ENCODE peak calls at places on chromosomes 1 and 21, in nine cellular contexts. Q, R, W, Z, D, S, V, F and A are unnamed samples.

GRCh38 chr1:115669002-115669673 is 27.4 kb downstream of the VANGL1 start:
- DNase-seq in D (no peak), V (no peak), F (no peak), Z (no peak), R (peak; percentile 91), W (peak; percentile 96), S (no peak), Q (no peak), A (no peak)

GRCh38 chr1:48645883-48646282 is 130.8 kb downstream of the BEND5 start:
- DNase-seq in R (no peak), W (no peak), F (no peak), Z (no peak), Q (no peak), V (no peak), D (no peak), S (no peak), A (no peak)

GRCh38 chr1:23484253-23485001 is 448 bp upstream of the ASAP3 start:
- DNase-seq in Z (peak; percentile 96), W (peak; percentile 82), D (peak; percentile 67), F (peak; percentile 88), Q (peak; percentile 75), S (peak; percentile 75), R (peak; percentile 92), V (peak; percentile 98), A (peak; percentile 96)

GRCh38 chr1:4062041-4062440 is 162.0 kb upstream of the C1orf174 start:
- DNase-seq in R (no peak), W (no peak), F (no peak), Z (no peak), Q (no peak), D (no peak), S (no peak), V (no peak), A (no peak)

GRCh38 chr1:30569384-30569783 is 154.0 kb downstream of the MATN1 start:
- DNase-seq in R (no peak), S (peak; percentile 15), D (no peak), W (no peak), V (no peak), Q (no peak), Z (no peak), F (no peak), A (no peak)

GRCh38 chr1:41314781-41315481 is 46.3 kb upstream of the FOXO6 start:
- DNase-seq in R (peak; percentile 79), D (no peak), W (no peak), S (no peak), F (no peak), V (no peak), Q (no peak), Z (no peak), A (no peak)

GRCh38 chr1:157969693-157970485 is 23.6 kb upstream of the KIRREL1 start:
- DNase-seq in D (no peak), W (peak; percentile 95), Q (no peak), R (peak; percentile 85), F (no peak), V (no peak), Z (peak; percentile 20), S (no peak), A (no peak)

GRCh38 chr1:56803561-56804156 is 15.5 kb downstream of the FYB2 start:
- DNase-seq in W (peak; percentile 67), F (peak; percentile 9), Q (no peak), Z (no peak), D (no peak), V (no peak), R (peak; percentile 37), S (no peak), A (no peak)

GRCh38 chr1:203995228-203995627 is 77.7 kb upstream of the SOX13 start:
- DNase-seq in S (no peak), W (no peak), Q (no peak), R (no peak), V (no peak), D (no peak), F (no peak), Z (no peak), A (no peak)

GRCh38 chr21:22981819-22982218 is 1983.6 kb downstream of the NCAM2 start:
- DNase-seq in W (no peak), V (no peak), D (no peak), Q (no peak), F (no peak), R (no peak), S (no peak), Z (no peak), A (no peak)

GRCh38 chr1:27885114-27885528 is 12.8 kb downstream of the THEMIS2 start:
- DNase-seq in Z (no peak), S (no peak), R (no peak), V (peak; percentile 70), F (no peak), W (no peak), Q (no peak), D (no peak), A (peak; percentile 30)

GRCh38 chr1:74611887-74612286 is 61.7 kb downstream of the ERICH3 start:
- DNase-seq in F (no peak), V (no peak), R (no peak), S (no peak), W (no peak), Q (no peak), D (no peak), Z (no peak), A (no peak)

GRCh38 chr1:36151845-36152203 is 2.5 kb upstream of the TRAPPC3 start:
- DNase-seq in V (peak; percentile 84), F (peak; percentile 62), R (no peak), D (no peak), Q (no peak), W (no peak), Z (no peak), S (no peak), A (no peak)

GRCh38 chr21:45309069-45309521 is 21.4 kb upstream of the POFUT2 start:
- DNase-seq in V (no peak), F (peak; percentile 59), D (no peak), R (peak; percentile 67), W (peak; percentile 65), S (no peak), Z (peak; percentile 75), Q (no peak), A (peak; percentile 77)

GRCh38 chr21:36408568-36408967 is 23.4 kb downstream of the CHAF1B start:
- DNase-seq in D (no peak), W (no peak), F (no peak), R (no peak), Z (no peak), S (no peak), V (no peak), Q (no peak), A (no peak)

GRCh38 chr1:162772571-162773154 is 17.8 kb upstream of the HSD17B7 start:
- DNase-seq in R (peak; percentile 18), Q (no peak), W (peak; percentile 11), Z (no peak), D (no peak), S (no peak), F (no peak), V (no peak), A (no peak)

GRCh38 chr1:38997901-38998190 is 6.8 kb downstream of the AKIRIN1 start:
- DNase-seq in D (no peak), R (peak; percentile 70), W (no peak), Z (no peak), Q (peak; percentile 22), V (no peak), S (no peak), F (no peak), A (no peak)

GRCh38 chr1:43137445-43138052 is 34.5 kb downstream of the EBNA1BP2 start:
- DNase-seq in R (no peak), Q (peak; percentile 47), V (no peak), F (no peak), D (no peak), Z (no peak), W (no peak), S (no peak), A (no peak)

GRCh38 chr1:234608720-234609527 is 1.1 kb downstream of the IRF2BP2 start:
- DNase-seq in R (peak; percentile 67), W (peak; percentile 44), Q (peak; percentile 54), V (peak; percentile 89), Z (peak; percentile 65), D (no peak), S (no peak), F (peak; percentile 83), A (peak; percentile 40)

GRCh38 chr1:25959626-25960025 is 38.2 kb downstream of the PAFAH2 start:
- DNase-seq in R (no peak), D (no peak), Q (no peak), W (no peak), Z (no peak), V (no peak), F (no peak), S (no peak), A (no peak)

GRCh38 chr1:232033285-232033684 is 406.7 kb downstream of the DISC1 start:
- DNase-seq in D (no peak), W (no peak), V (no peak), S (no peak), Z (no peak), R (no peak), F (no peak), Q (no peak), A (no peak)

GRCh38 chr1:205988585-205988995 is 14.6 kb downstream of the RAB7B start:
- DNase-seq in Z (peak; percentile 20), S (no peak), R (no peak), F (no peak), W (no peak), V (no peak), Q (no peak), D (no peak), A (no peak)

GRCh38 chr1:94852758-94853157 is 32.6 kb downstream of the SLC44A3 start:
- DNase-seq in R (no peak), W (no peak), D (no peak), S (no peak), V (no peak), Q (no peak), F (no peak), Z (no peak), A (no peak)

GRCh38 chr1:232590742-232591082 is 39.2 kb downstream of the SIPA1L2 start:
- DNase-seq in Z (no peak), S (no peak), D (no peak), V (no peak), F (no peak), W (no peak), Q (no peak), R (no peak), A (no peak)

GRCh38 chr1:167681024-167681423 is 40.8 kb upstream of the MPZL1 start:
- DNase-seq in S (no peak), V (peak; percentile 52), R (no peak), Q (no peak), D (no peak), W (no peak), Z (no peak), F (no peak), A (no peak)

GRCh38 chr1:110657351-110657750 is 17.4 kb downstream of the KCNA3 start:
- DNase-seq in W (no peak), Q (no peak), F (no peak), R (no peak), Z (no peak), V (no peak), D (no peak), S (no peak), A (no peak)

GRCh38 chr1:42742141-42742540 is 2.1 kb upstream of the CLDN19 start:
- DNase-seq in D (no peak), V (no peak), W (no peak), F (no peak), Z (no peak), Q (no peak), R (no peak), S (no peak), A (no peak)

GRCh38 chr21:38679531-38679930 is 126.2 kb upstream of the ETS2 start:
- DNase-seq in W (peak; percentile 63), D (no peak), Z (no peak), S (no peak), F (no peak), Q (no peak), R (peak; percentile 83), V (no peak), A (no peak)

GRCh38 chr1:5897281-5897680 is 94.9 kb downstream of the NPHP4 start:
- DNase-seq in V (no peak), D (no peak), Q (no peak), R (no peak), S (no peak), F (no peak), Z (no peak), W (no peak), A (no peak)

GRCh38 chr1:86455078-86455477 is 13.6 kb upstream of the CLCA1 start:
- DNase-seq in F (no peak), S (no peak), D (no peak), Z (no peak), R (no peak), V (no peak), W (no peak), Q (no peak), A (no peak)

GRCh38 chr1:164320780-164321683 is 238.0 kb upstream of the PBX1 start:
- DNase-seq in Q (peak; percentile 52), V (no peak), Z (peak; percentile 24), R (peak; percentile 35), F (no peak), S (peak; percentile 9), D (no peak), W (no peak), A (peak; percentile 25)